ENCODE peak calls at places on chromosome 21, in five cellular contexts. R is H1, F is neuronal stem cell, U is H9, P is IMR-90. L is an unnamed sample.

GRCh38 chr21:34166468-34166867 is 93.1 kb downstream of the MRPS6 start:
- DNase-seq in U (no peak), R (peak), F (no peak), P (no peak), L (peak)

GRCh38 chr21:32448803-32449594 is 36.5 kb downstream of the EVA1C start:
- DNase-seq in U (no peak), F (no peak), P (peak), R (no peak), L (no peak)

GRCh38 chr21:36964832-36965719 is 1.4 kb downstream of the HLCS start:
- DNase-seq in R (no peak), F (no peak), P (no peak), U (no peak), L (no peak)

GRCh38 chr21:32515869-32516268 is 69.5 kb downstream of the TCP10L start:
- DNase-seq in R (no peak), F (no peak), U (no peak), P (peak), L (no peak)

GRCh38 chr21:36709030-36709867 is 10.3 kb downstream of the SIM2 start:
- DNase-seq in R (peak), U (peak), F (no peak), P (no peak), L (no peak)

GRCh38 chr21:27110956-27111355 is 144.1 kb upstream of the ADAMTS5 start:
- DNase-seq in F (no peak), R (no peak), U (no peak), P (no peak), L (no peak)

GRCh38 chr21:22200378-22201092 is 1202.3 kb downstream of the NCAM2 start:
- DNase-seq in F (no peak), U (no peak), R (no peak), P (no peak), L (no peak)

GRCh38 chr21:32739946-32740345 is 12.1 kb upstream of the SYNJ1 start:
- DNase-seq in P (no peak), F (no peak), U (no peak), R (no peak), L (no peak)

GRCh38 chr21:33064623-33064996 is 5.3 kb upstream of the OLIG1 start:
- DNase-seq in F (no peak), P (no peak), R (no peak), U (peak), L (no peak)

GRCh38 chr21:32878654-32879053 is 107.1 kb upstream of the PAXBP1 start:
- DNase-seq in F (no peak), P (no peak), R (no peak), U (no peak), L (no peak)

GRCh38 chr21:43667191-43667904 is 8.0 kb downstream of the RRP1B start:
- DNase-seq in U (no peak), R (no peak), P (peak), F (no peak), L (peak)

GRCh38 chr21:27423073-27423472 is 456.2 kb upstream of the ADAMTS5 start:
- DNase-seq in F (no peak), U (no peak), R (no peak), P (peak), L (peak)

GRCh38 chr21:31593161-31593560 is 66.3 kb upstream of the SOD1 start:
- DNase-seq in R (no peak), F (no peak), U (no peak), P (no peak), L (no peak)

GRCh38 chr21:25107708-25108107 is 499.6 kb downstream of the MRPL39 start:
- DNase-seq in U (no peak), F (no peak), R (no peak), P (peak), L (peak)

GRCh38 chr21:33951276-33952178 is 35.9 kb upstream of the ATP5PO start:
- DNase-seq in P (peak), U (no peak), F (no peak), R (peak), L (peak)

GRCh38 chr21:31612889-31613785 is 46.4 kb upstream of the SOD1 start:
- DNase-seq in P (peak), F (peak), R (no peak), U (no peak), L (peak)

GRCh38 chr21:37155216-37155615 is 82.2 kb downstream of the TTC3 start:
- DNase-seq in U (no peak), P (peak), R (no peak), F (no peak), L (no peak)

GRCh38 chr21:32771134-32771523 is 426 bp downstream of the PAXBP1 start:
- DNase-seq in U (peak), F (no peak), P (peak), R (peak), L (peak)

GRCh38 chr21:32726742-32727477 is 903 bp downstream of the SYNJ1 start:
- DNase-seq in R (no peak), U (no peak), F (peak), P (peak), L (peak)

GRCh38 chr21:33230518-33231324 is 983 bp downstream of the IFNAR2 start:
- DNase-seq in P (peak), U (peak), R (no peak), F (peak), L (peak)

GRCh38 chr21:34008618-34009017 is 64.8 kb upstream of the MRPS6 start:
- DNase-seq in P (no peak), F (no peak), R (no peak), U (no peak), L (no peak)

GRCh38 chr21:36705679-36706481 is 7.0 kb downstream of the SIM2 start:
- DNase-seq in U (peak), F (peak), R (peak), P (no peak), L (no peak)

GRCh38 chr21:25456672-25457071 is 150.6 kb downstream of the MRPL39 start:
- DNase-seq in U (no peak), R (no peak), P (peak), F (no peak), L (no peak)

GRCh38 chr21:36538761-36539160 is 58.8 kb upstream of the CLDN14 start:
- DNase-seq in R (no peak), F (no peak), P (no peak), U (no peak), L (no peak)

GRCh38 chr21:32322103-32322502 is 23.4 kb downstream of the MRAP start:
- DNase-seq in F (no peak), R (no peak), U (no peak), P (no peak), L (no peak)

GRCh38 chr21:34073749-34074282 is 438 bp downstream of the MRPS6 start:
- DNase-seq in U (no peak), P (no peak), R (peak), F (no peak), L (no peak)

GRCh38 chr21:33078907-33079582 is 9.1 kb downstream of the OLIG1 start:
- DNase-seq in F (no peak), U (no peak), R (no peak), P (peak), L (peak)

GRCh38 chr21:43926196-43926595 is 61.2 kb downstream of the AGPAT3 start:
- DNase-seq in R (no peak), P (no peak), F (no peak), U (no peak), L (no peak)

GRCh38 chr21:19508844-19509243 is 1105.3 kb upstream of the TMPRSS15 start:
- DNase-seq in U (no peak), R (no peak), F (no peak), P (no peak), L (no peak)

GRCh38 chr21:36960676-36961284 is 5.7 kb downstream of the HLCS start:
- DNase-seq in F (no peak), P (no peak), U (no peak), R (no peak), L (no peak)

GRCh38 chr21:24895885-24896734 is 711.2 kb downstream of the MRPL39 start:
- DNase-seq in F (peak), U (no peak), R (peak), P (peak), L (no peak)

GRCh38 chr21:43657355-43658093 is 1.8 kb downstream of the HSF2BP start:
- DNase-seq in P (no peak), U (no peak), F (no peak), R (no peak), L (no peak)

GRCh38 chr21:31198575-31198974 is 145.5 kb downstream of the TIAM1 start:
- DNase-seq in U (no peak), R (no peak), F (peak), P (peak), L (peak)

GRCh38 chr21:29193907-29194306 is 63.5 kb downstream of the MAP3K7CL start:
- DNase-seq in F (no peak), R (no peak), U (no peak), P (no peak), L (no peak)

GRCh38 chr21:29189358-29189757 is 58.9 kb downstream of the MAP3K7CL start:
- DNase-seq in F (no peak), P (peak), U (no peak), R (no peak), L (no peak)

GRCh38 chr21:29187939-29188338 is 57.5 kb downstream of the MAP3K7CL start:
- DNase-seq in P (peak), F (no peak), U (no peak), R (no peak), L (peak)

GRCh38 chr21:29192999-29193563 is 62.6 kb downstream of the MAP3K7CL start:
- DNase-seq in U (no peak), F (no peak), P (no peak), R (no peak), L (no peak)

DNA sequence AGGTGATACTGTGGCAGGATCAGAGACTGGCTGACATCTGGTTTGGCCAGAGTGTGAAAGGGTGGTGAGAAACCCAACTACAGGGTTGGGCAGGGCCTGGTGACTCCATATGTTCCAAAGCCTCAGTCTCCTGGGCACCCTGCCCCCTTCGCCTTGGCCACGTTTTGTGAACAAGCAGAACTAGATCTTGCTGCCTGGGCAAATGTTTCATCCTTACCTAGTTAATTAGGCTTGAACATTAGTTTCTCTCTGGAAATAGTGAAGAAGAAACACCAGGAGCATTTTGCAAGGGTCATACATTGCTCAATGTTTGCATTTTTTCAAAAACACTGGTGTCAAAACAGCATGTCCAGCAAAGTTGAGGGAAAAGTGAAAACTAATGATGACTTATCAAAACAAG is 60.5 kb downstream of the MAP3K7CL start:
- DNase-seq in P (peak), U (no peak), F (no peak), R (no peak), L (peak)
- H4K91ac ChIP-seq in P (peak), U (no peak), F (no peak), R (no peak), L (no peak)

DNA sequence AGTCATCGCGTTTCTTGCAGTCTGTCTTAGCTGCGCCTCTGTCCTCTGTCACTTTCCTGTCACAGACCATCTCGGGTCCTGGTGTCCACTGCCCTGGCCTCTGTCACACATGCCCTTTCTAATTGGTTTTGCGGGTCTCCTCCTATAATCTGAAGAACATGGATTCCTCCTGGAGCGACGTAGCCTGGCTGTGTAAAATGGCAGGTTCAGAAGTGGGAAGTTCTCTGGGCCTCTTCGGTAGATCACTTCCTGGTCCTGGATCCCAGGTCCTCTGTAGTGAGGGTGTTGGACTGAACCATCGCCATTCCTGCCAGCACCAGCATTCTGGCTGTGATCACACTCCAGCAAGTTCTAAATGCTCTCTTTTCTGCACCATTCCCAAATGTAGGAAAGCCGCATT is 857 bp downstream of the FAM3B start:
- DNase-seq in P (no peak), U (no peak), F (no peak), R (no peak), L (no peak)
- H3K23ac ChIP-seq in P (no peak), U (no peak), F (no peak), R (no peak), L (no peak)

GRCh38 chr21:16084776-16085364 is 355.1 kb downstream of the USP25 start:
- DNase-seq in F (no peak), U (no peak), P (peak), R (no peak), L (no peak)
- H2BK15ac ChIP-seq in F (no peak), U (no peak), P (no peak), R (no peak), L (no peak)

GRCh38 chr21:44970766-44971671 is 31.2 kb downstream of the SLX9 start:
- DNase-seq in U (no peak), P (no peak), R (no peak), F (no peak), L (no peak)

GRCh38 chr21:44972301-44972814 is 32.5 kb downstream of the SLX9 start:
- DNase-seq in R (no peak), U (no peak), P (no peak), F (no peak), L (no peak)

GRCh38 chr21:44969066-44969649 is 29.3 kb downstream of the SLX9 start:
- DNase-seq in P (no peak), R (no peak), F (no peak), U (no peak), L (no peak)

GRCh38 chr21:44971672-44971995 is 31.8 kb downstream of the SLX9 start:
- DNase-seq in R (no peak), P (no peak), U (no peak), F (no peak), L (no peak)

DNA sequence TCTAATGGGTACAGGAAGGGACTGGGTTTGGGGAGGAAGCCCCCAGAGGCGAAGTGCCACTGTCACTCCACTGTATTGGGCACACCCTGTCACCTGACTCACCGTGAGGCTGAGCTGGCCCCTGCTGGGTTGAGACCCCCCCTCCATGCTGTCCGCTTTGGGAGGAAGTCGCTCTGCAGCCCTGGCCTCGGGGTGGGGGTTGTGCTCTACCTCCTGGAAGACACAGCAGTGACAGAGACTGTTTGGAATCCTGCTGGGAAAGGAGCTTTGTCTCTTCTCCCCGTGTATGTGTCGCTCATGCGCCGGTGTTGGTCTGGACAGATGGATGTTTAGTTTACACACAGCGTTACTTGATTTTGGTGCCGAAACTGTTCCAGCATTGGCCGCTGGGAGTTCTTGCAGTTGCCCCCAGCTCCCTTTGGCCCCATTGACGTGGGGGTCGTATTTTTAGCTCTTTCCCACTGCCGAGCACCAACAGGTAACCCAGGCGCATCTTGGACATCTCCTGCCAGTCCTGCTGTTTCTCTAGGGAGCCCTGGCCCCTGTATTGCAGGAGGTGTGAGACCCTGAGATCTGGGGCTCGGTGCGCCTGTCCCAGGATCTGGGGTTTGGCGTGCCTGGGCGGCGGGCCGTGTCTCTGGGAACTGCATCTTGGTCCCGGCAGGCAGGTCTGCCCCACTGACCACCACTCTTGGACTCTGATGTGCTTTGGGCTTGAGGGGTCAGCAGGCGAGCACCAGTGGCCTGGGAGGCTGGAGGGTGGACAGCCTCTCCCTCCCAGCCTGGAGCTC is 30.3 kb downstream of the SLX9 start:
- DNase-seq in U (no peak), R (no peak), F (no peak), P (peak), L (peak)
- H4K91ac ChIP-seq in U (no peak), R (no peak), F (no peak), P (peak), L (peak)

GRCh38 chr21:45595574-45596295 is 47.8 kb upstream of the PCBP3 start:
- DNase-seq in U (no peak), P (no peak), R (no peak), F (no peak), L (no peak)
- H3K23ac ChIP-seq in U (no peak), P (no peak), R (no peak), F (peak), L (no peak)

DNA sequence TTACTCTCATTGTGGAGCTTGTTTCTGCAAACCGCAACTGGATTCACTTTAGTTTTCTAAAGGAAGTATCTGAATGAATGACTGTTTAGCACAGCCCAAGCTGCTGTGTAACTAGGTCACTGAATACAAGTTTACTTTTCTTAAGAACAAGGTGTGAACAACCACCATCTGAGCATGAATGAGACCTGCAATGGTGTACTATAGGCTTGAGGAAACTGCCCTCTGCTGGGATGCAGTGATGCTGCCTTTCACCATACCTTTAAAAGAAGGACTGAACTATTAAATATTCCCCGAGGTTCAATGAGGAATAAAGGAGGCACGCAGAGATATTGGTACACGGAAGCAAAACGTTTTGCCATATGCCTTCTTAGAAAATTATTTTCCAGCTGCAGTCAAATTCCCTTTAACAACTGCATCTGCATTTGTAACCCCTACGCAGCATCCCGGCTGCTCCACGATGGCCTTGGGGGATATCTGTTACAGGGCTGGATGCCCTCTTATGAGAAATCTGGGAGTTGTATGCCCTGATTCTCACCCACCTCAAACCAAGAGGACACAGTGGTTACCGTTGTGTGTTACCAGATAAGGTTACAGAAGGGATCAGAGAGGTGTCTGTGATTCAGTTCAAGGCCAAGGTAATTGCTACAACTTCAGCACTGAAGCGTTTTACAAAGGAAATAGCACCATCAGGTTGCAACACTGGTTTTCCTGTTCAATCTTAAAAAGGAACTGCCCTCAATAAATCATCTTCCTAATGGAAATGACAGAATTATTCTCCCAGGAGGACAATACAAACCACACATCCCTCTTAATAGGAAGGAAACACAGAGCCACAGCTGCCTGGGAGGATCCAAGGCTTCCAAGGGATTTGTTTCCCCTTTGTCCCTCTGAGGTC is 470.5 kb downstream of the LTN1 start:
- DNase-seq in F (no peak), P (peak), R (no peak), U (peak), L (peak)
- H2BK15ac ChIP-seq in F (no peak), P (peak), R (no peak), U (no peak), L (no peak)

GRCh38 chr21:42652527-42653491 is 612 bp upstream of the PDE9A start:
- DNase-seq in U (peak), R (peak), P (peak), F (peak), L (peak)
- H4K91ac ChIP-seq in U (no peak), R (peak), P (no peak), F (peak), L (peak)

GRCh38 chr21:35210093-35210492 is 161.0 kb upstream of the RUNX1 start:
- DNase-seq in P (no peak), U (no peak), R (no peak), F (no peak), L (no peak)

GRCh38 chr21:35206141-35207125 is 157.3 kb upstream of the RUNX1 start:
- DNase-seq in F (no peak), R (no peak), P (peak), U (peak), L (no peak)

GRCh38 chr21:35208117-35208516 is 159.0 kb upstream of the RUNX1 start:
- DNase-seq in U (no peak), R (no peak), P (no peak), F (no peak), L (no peak)

GRCh38 chr21:35207322-35207721 is 158.2 kb upstream of the RUNX1 start:
- DNase-seq in U (no peak), P (no peak), R (no peak), F (no peak), L (no peak)

GRCh38 chr21:35208810-35209517 is 159.9 kb upstream of the RUNX1 start:
- DNase-seq in P (peak), U (no peak), F (no peak), R (no peak), L (peak)
- H3K23ac ChIP-seq in P (peak), U (no peak), F (no peak), R (no peak), L (peak)

GRCh38 chr21:38329176-38329575 is 72.4 kb downstream of the KCNJ15 start:
- DNase-seq in F (no peak), U (no peak), P (no peak), R (no peak), L (no peak)
- H2BK15ac ChIP-seq in F (no peak), U (no peak), P (peak), R (no peak), L (no peak)

L was measured in mesenchymal stem cell.